ENCODE peak calls at places on chromosomes 6 and 20, in six cellular contexts. I is Panc1, N is choroid plexus epithelial cell, M is adrenal gland, B is sigmoid colon, W is uterus. Z is an unnamed sample.

GRCh38 chr20:20480126-20480525 is 112.2 kb downstream of the INSM1 start:
- DNase-seq in I (no peak), N (no peak), M (no peak), B (no peak), W (no peak), Z (no peak)

GRCh38 chr20:57964011-57964862 is 254.4 kb upstream of the PMEPA1 start:
- DNase-seq in I (no peak), N (no peak), M (no peak), B (no peak), W (no peak), Z (no peak)

GRCh38 chr20:57503035-57503658 is 21.8 kb downstream of the CTCFL start:
- DNase-seq in I (no peak), N (no peak), M (no peak), B (no peak), W (no peak), Z (no peak)

GRCh38 chr20:22005535-22005934 is 300.1 kb downstream of the PAX1 start:
- DNase-seq in I (no peak), N (no peak), M (no peak), B (no peak), W (no peak), Z (no peak)

GRCh38 chr20:7775072-7775471 is 165.2 kb downstream of the HAO1 start:
- DNase-seq in I (no peak), N (peak; percentile 90), M (no peak), B (no peak), W (no peak), Z (peak; percentile 42)

GRCh38 chr6:75213112-75213511 is 7.3 kb upstream of the COL12A1 start:
- DNase-seq in I (no peak), N (no peak), M (no peak), B (no peak), W (no peak), Z (peak; percentile 76)

GRCh38 chr6:67812125-67812524 is 823.0 kb upstream of the ADGRB3 start:
- DNase-seq in I (no peak), N (no peak), M (no peak), B (no peak), W (no peak), Z (no peak)

GRCh38 chr6:27669278-27669797 is 196.4 kb upstream of the ZNF184 start:
- DNase-seq in I (peak; percentile 38), N (no peak), M (no peak), B (no peak), W (no peak), Z (no peak)

GRCh38 chr6:1624848-1625341 is 15.2 kb downstream of the FOXC1 start:
- DNase-seq in I (no peak), N (no peak), M (peak; percentile 35), B (no peak), W (no peak), Z (no peak)

GRCh38 chr6:100461920-100462295 is 2.8 kb downstream of the SIM1 start:
- DNase-seq in I (no peak), N (no peak), M (no peak), B (no peak), W (no peak), Z (no peak)

GRCh38 chr20:58715709-58716475 is 23.3 kb downstream of the NPEPL1 start:
- DNase-seq in I (no peak), N (no peak), M (no peak), B (peak; percentile 54), W (no peak), Z (no peak)

GRCh38 chr6:97443408-97444080 is 160.5 kb upstream of the MMS22L start:
- DNase-seq in I (no peak), N (no peak), M (no peak), B (no peak), W (no peak), Z (no peak)

GRCh38 chr6:135937126-135937525 is 85.6 kb downstream of the PDE7B start:
- DNase-seq in I (no peak), N (no peak), M (no peak), B (no peak), W (no peak), Z (no peak)

GRCh38 chr6:157314705-157315321 is 8.5 kb downstream of the TMEM242 start:
- DNase-seq in I (peak; percentile 59), N (peak; percentile 91), M (peak; percentile 23), B (no peak), W (no peak), Z (peak; percentile 88)

GRCh38 chr6:27188206-27188884 is 59.2 kb upstream of the PRSS16 start:
- DNase-seq in I (no peak), N (peak; percentile 70), M (peak; percentile 66), B (peak; percentile 76), W (peak; percentile 59), Z (peak; percentile 78)

GRCh38 chr6:72081880-72082279 is 195.5 kb downstream of the RIMS1 start:
- DNase-seq in I (no peak), N (no peak), M (no peak), B (no peak), W (no peak), Z (no peak)

GRCh38 chr20:46816097-46816496 is 78.5 kb upstream of the EYA2 start:
- DNase-seq in I (no peak), N (no peak), M (no peak), B (no peak), W (no peak), Z (no peak)

GRCh38 chr20:36641506-36641843 is 4.5 kb downstream of the SLA2 start:
- DNase-seq in I (no peak), N (no peak), M (no peak), B (no peak), W (no peak), Z (no peak)

GRCh38 chr6:135012764-135013163 is 41.9 kb downstream of the HBS1L start:
- DNase-seq in I (no peak), N (peak; percentile 64), M (no peak), B (no peak), W (no peak), Z (peak; percentile 36)

GRCh38 chr6:89675949-89676753 is 37.6 kb upstream of the LYRM2 start:
- DNase-seq in I (no peak), N (peak; percentile 11), M (no peak), B (no peak), W (no peak), Z (peak; percentile 51)

GRCh38 chr20:55790178-55790577 is 215.1 kb downstream of the CBLN4 start:
- DNase-seq in I (no peak), N (no peak), M (no peak), B (no peak), W (no peak), Z (no peak)

GRCh38 chr6:36959555-36960250 is 5.2 kb downstream of the PI16 start:
- DNase-seq in I (no peak), N (no peak), M (no peak), B (no peak), W (no peak), Z (no peak)

GRCh38 chr6:112910256-112910655 is 563.1 kb downstream of the RFPL4B start:
- DNase-seq in I (no peak), N (peak; percentile 42), M (no peak), B (no peak), W (no peak), Z (no peak)

GRCh38 chr6:1736346-1737105 is 126.8 kb downstream of the FOXC1 start:
- DNase-seq in I (no peak), N (no peak), M (no peak), B (no peak), W (no peak), Z (no peak)

GRCh38 chr6:38391909-38392614 is 247.7 kb downstream of the BTBD9 start:
- DNase-seq in I (no peak), N (peak; percentile 27), M (no peak), B (no peak), W (no peak), Z (peak; percentile 17)

GRCh38 chr6:147065786-147066185 is 138.4 kb upstream of the STXBP5 start:
- DNase-seq in I (no peak), N (no peak), M (no peak), B (no peak), W (no peak), Z (no peak)

DNA sequence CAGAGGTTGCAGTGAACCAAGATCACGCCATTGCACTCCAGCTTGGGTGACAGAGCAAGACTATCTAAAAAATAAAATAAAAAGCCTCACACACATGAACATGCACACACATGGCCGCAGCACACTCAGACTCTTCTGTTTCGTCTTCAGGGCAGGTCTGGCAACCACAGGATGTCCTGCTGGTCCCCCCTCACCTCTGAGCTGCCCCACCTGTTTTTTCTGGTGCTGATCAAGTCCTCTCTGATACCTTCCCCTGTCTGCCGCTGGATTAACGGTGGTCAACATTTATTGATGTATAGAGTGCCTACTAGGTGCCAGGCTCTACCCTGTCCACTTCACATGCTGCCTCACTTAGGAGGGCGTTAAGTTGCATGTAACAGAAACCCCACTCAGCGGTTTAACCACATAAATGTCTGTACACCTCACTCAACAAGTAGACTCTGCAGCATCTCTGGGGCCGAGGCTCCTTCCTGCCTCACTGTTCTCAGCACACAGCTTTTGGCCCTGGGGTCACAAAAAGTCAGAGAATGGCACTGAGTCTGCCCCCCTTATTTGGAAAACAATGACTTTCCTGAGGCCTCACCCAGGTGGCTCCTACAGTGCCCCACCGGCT is 4.5 kb upstream of the AP5S1 start:
- DNase-seq in I (no peak), N (no peak), M (no peak), B (peak; percentile 50), W (no peak), Z (no peak)
- H3K4me3 ChIP-seq in I (no peak overlapping the region), N (no peak overlapping the region), M (no peak overlapping the region), B (no peak overlapping the region), W (no peak overlapping the region), Z (no peak overlapping the region)

GRCh38 chr20:43571310-43571709 is 12.5 kb downstream of the SGK2 start:
- DNase-seq in I (no peak), N (no peak), M (no peak), B (no peak), W (no peak), Z (no peak)
- TF ChIP-seq CTCF in I (no peak), N (no peak), M (no peak), B (no peak), W (no peak), Z (no peak)

GRCh38 chr6:148343028-148343374 is 363 bp downstream of the SASH1 start:
- DNase-seq in I (no peak), N (no peak), M (no peak), B (no peak), W (peak; percentile 30), Z (no peak)
- H3K4me3 ChIP-seq in I (peak overlapping the region; percentile 65), N (peak overlapping the region; percentile 75), M (no peak overlapping the region), B (peak overlapping the region; percentile 64), W (peak overlapping the region; percentile 68), Z (peak overlapping the region; percentile 79)

GRCh38 chr20:44885392-44886275 is at the start of gene YWHAB:
- DNase-seq in I (peak; percentile 85), N (peak; percentile 98), M (peak; percentile 99), B (peak; percentile 99), W (peak; percentile 99), Z (peak; percentile 97)
- TF ChIP-seq CTCF in I (no peak), N (no peak), M (peak; percentile 42), B (no peak), W (peak; percentile 10), Z (no peak)

DNA sequence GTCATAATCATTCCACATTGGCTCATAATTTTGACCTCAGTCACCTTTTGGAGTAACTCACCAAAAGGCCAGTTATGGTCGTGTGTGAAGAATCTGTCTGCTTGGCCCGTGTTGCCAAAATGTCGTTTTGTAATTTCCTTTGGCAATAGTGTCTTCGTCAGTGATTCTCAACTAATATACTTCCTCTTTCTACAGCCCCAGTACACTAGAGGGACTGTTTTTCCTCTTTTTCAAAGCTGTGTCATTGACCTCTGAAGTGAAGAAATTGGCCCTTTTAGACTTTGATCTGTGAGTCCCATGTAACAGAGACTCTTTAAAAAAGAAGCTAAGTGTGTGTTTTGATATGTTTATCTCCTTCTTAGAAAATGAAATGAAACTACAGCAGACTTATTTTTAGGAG is 5.2 kb downstream of the FOXO3 start:
- DNase-seq in I (no peak), N (peak; percentile 75), M (peak; percentile 69), B (peak; percentile 90), W (peak; percentile 61), Z (peak; percentile 91)
- H3K4me3 ChIP-seq in I (no peak overlapping the region), N (no peak overlapping the region), M (no peak overlapping the region), B (no peak overlapping the region), W (no peak overlapping the region), Z (peak overlapping the region; percentile 96)